ENCODE peak calls at places on chromosomes 12 and 14, in four cellular contexts. O, Y, R and V are unnamed samples.

GRCh38 chr14:64971890-64972785 is at the start of gene RAB15:
- DNase-seq in O (no peak), R (no peak), Y (peak; percentile 44), V (no peak)

GRCh38 chr14:104633276-104633861 is 28.8 kb upstream of the TMEM179 start:
- DNase-seq in O (no peak), Y (no peak), R (no peak), V (no peak)

GRCh38 chr12:115946867-115947695 is 330.4 kb downstream of the MED13L start:
- DNase-seq in R (no peak), Y (peak; percentile 47), O (peak; percentile 8), V (no peak)

GRCh38 chr12:67982165-67982563 is 7.1 kb upstream of the IFNG-AS1 start:
- DNase-seq in R (no peak), Y (no peak), O (no peak), V (no peak)

GRCh38 chr12:65666876-65667275 is 157.4 kb upstream of the HMGA2 start:
- DNase-seq in O (no peak), R (no peak), Y (peak; percentile 56), V (no peak)

GRCh38 chr12:93127582-93128331 is 198.7 kb upstream of the EEA1 start:
- DNase-seq in O (peak; percentile 98), Y (peak; percentile 36), R (no peak), V (no peak)

GRCh38 chr12:65941388-65941787 is 117.1 kb downstream of the HMGA2 start:
- DNase-seq in Y (no peak), R (no peak), O (no peak), V (no peak)

GRCh38 chr12:13163868-13164267 is 32.7 kb upstream of the EMP1 start:
- DNase-seq in Y (no peak), R (no peak), O (no peak), V (no peak)

GRCh38 chr14:95041477-95042020 is 115.8 kb downstream of the DICER1 start:
- DNase-seq in O (no peak), Y (no peak), R (no peak), V (no peak)

GRCh38 chr14:81557137-81557536 is 23.5 kb upstream of the SEL1L start:
- DNase-seq in Y (no peak), R (no peak), O (no peak), V (no peak)

GRCh38 chr14:90675399-90675798 is 140.8 kb downstream of the TTC7B start:
- DNase-seq in O (no peak), R (no peak), Y (no peak), V (no peak)

GRCh38 chr14:78010688-78011087 is 159.5 kb upstream of the NRXN3 start:
- DNase-seq in R (no peak), Y (no peak), O (no peak), V (no peak)

GRCh38 chr14:44736326-44736725 is 225.4 kb downstream of the KLHL28 start:
- DNase-seq in O (no peak), Y (no peak), R (no peak), V (no peak)

GRCh38 chr14:68164723-68165122 is 345.1 kb downstream of the RAD51B start:
- DNase-seq in O (peak; percentile 71), Y (no peak), R (no peak), V (no peak)

GRCh38 chr12:121610239-121611149 is 15.8 kb upstream of the ORAI1 start:
- DNase-seq in R (no peak), Y (no peak), O (no peak), V (no peak)

GRCh38 chr12:52277486-52278245 is 3.2 kb downstream of the KRT86 start:
- DNase-seq in Y (no peak), O (no peak), R (no peak), V (no peak)

GRCh38 chr12:111687255-111687654 is 1.4 kb downstream of the ACAD10 start:
- DNase-seq in Y (peak; percentile 57), R (no peak), O (peak; percentile 31), V (no peak)

GRCh38 chr14:52241102-52241793 is 26.2 kb upstream of the PTGDR start:
- DNase-seq in O (no peak), R (no peak), Y (no peak), V (no peak)

GRCh38 chr12:51351913-51352532 is 5.5 kb upstream of the CELA1 start:
- DNase-seq in O (peak; percentile 30), R (peak; percentile 59), Y (peak; percentile 73), V (peak; percentile 27)

GRCh38 chr12:56040151-56040550 is 1.6 kb upstream of the RPS26 start:
- DNase-seq in O (no peak), R (no peak), Y (no peak), V (no peak)

GRCh38 chr12:129839679-129840078 is 64.1 kb downstream of the TMEM132D start:
- DNase-seq in Y (no peak), R (no peak), O (no peak), V (no peak)

GRCh38 chr14:49634547-49635334 is at the start of gene DNAAF2:
- DNase-seq in Y (peak; percentile 42), O (peak; percentile 76), R (no peak), V (no peak)

GRCh38 chr14:43005807-43006206 is 1399.1 kb downstream of the LRFN5 start:
- DNase-seq in Y (no peak), R (no peak), O (no peak), V (no peak)

GRCh38 chr12:53757095-53757770 is 5.5 kb upstream of the CISTR start:
- DNase-seq in O (peak; percentile 44), R (peak; percentile 70), Y (peak; percentile 87), V (peak; percentile 58)

GRCh38 chr12:111359231-111359913 is 9.5 kb downstream of the PHETA1 start:
- DNase-seq in Y (no peak), O (no peak), R (no peak), V (no peak)

GRCh38 chr12:13222076-13222475 is 25.6 kb downstream of the EMP1 start:
- DNase-seq in R (no peak), O (no peak), Y (no peak), V (no peak)

GRCh38 chr14:26068060-26068459 is 529.8 kb downstream of the NOVA1 start:
- DNase-seq in Y (no peak), R (no peak), O (no peak), V (no peak)

GRCh38 chr12:79409562-79409961 is 281.2 kb downstream of the PAWR start:
- DNase-seq in R (no peak), O (no peak), Y (no peak), V (no peak)

GRCh38 chr14:20489093-20489994 is 16.0 kb upstream of the RNASE10 start:
- DNase-seq in Y (no peak), O (peak; percentile 78), R (no peak), V (no peak)

GRCh38 chr14:88521818-88522217 is 33.0 kb downstream of the PTPN21 start:
- DNase-seq in O (no peak), R (no peak), Y (no peak), V (no peak)

GRCh38 chr12:89383235-89384049 is 31.1 kb upstream of the DUSP6 start:
- DNase-seq in O (peak; percentile 89), R (no peak), Y (no peak), V (no peak)

GRCh38 chr12:12784911-12785814 is at the start of gene APOLD1:
- DNase-seq in Y (no peak), R (no peak), O (no peak), V (no peak)

GRCh38 chr14:69363055-69363454 is 35.0 kb downstream of the ERH start:
- DNase-seq in O (peak; percentile 6), Y (no peak), R (peak; percentile 27), V (no peak)

GRCh38 chr14:99078426-99078825 is 193.6 kb downstream of the BCL11B start:
- DNase-seq in O (no peak), R (no peak), Y (no peak), V (no peak)

GRCh38 chr14:95222870-95223398 is 65.6 kb upstream of the DICER1 start:
- DNase-seq in R (no peak), Y (no peak), O (peak; percentile 21), V (no peak)

GRCh38 chr14:30375280-30375892 is 183.6 kb upstream of the G2E3 start:
- DNase-seq in Y (peak; percentile 49), R (peak; percentile 27), O (peak; percentile 76), V (peak; percentile 39)

GRCh38 chr14:75427482-75428229 is at the start of gene JDP2:
- DNase-seq in Y (peak; percentile 69), R (no peak), O (peak; percentile 60), V (peak; percentile 22)

GRCh38 chr12:143964-144649 is 69.8 kb downstream of the SLC6A12 start:
- DNase-seq in Y (no peak), R (no peak), O (peak; percentile 62), V (no peak)
- TF ChIP-seq RAD21 in Y (no peak), R (no peak), O (no peak), V (no peak)

GRCh38 chr12:78186670-78187069 is 356.0 kb downstream of the NAV3 start:
- DNase-seq in O (no peak), Y (no peak), R (no peak), V (no peak)
- TF ChIP-seq FOSL1 in O (no peak), Y (no peak), R (no peak), V (no peak)

DNA sequence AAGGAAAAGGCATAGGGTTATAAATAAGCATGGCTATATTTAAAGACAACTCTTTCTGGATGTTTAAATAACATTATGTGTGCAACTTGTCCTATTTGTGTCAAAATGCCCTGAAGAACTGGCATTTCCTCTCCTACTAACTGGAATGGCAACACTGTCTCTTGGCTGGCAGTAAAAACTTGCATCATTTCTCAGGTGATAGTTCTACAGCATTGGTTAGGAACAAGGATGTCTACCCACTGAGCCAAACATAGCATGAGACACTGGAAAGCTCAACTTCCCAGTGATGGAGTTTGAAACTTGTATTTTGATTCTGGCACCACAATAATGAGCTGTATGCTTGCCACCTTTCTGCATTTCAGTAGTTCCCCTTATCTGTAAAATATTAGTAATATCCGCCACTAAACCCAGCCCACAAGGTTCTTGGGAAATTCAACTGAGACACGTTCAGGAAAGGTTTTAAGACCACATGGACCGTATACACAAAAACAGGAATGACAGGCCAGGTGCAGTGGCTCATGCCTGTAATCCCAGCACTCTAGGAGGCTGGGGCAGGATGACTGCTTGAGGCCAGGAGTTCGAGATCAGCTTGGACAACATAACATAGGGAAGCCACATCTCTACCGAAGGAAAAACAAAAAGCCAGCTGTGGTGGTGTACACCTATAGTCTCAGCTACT is 5.1 kb downstream of the SLC38A2 start:
- DNase-seq in O (no peak), Y (no peak), R (no peak), V (no peak)
- H3K27ac ChIP-seq in O (peak overlapping the region; percentile 97), Y (no peak overlapping the region), R (no peak overlapping the region), V (peak overlapping the region; percentile 7)

GRCh38 chr14:57656853-57657252 is 163.2 kb upstream of the CCDC198 start:
- DNase-seq in R (no peak), O (no peak), Y (no peak), V (no peak)

DNA sequence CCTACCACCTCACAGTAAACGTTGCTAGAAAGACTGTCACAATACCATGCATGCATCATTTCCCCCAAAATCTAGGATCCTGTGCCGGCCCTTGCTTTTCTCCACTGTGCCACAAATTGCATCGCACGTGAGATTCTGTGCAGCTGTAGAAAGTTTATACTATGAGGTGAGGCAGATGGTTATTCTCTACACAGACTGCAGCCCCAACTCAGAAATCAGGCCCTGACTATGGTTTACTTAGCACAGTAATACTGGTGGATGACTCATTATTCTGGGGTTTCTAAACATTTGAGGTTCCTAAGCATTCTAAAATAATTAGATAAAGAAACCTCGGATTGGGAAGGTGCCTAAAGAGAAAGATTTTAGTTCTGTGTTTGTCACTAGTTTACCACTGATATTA is 163.8 kb upstream of the CCDC198 start:
- DNase-seq in R (no peak), O (no peak), Y (no peak), V (no peak)
- TF ChIP-seq RAD21 in R (no peak), O (no peak), Y (no peak), V (no peak)

GRCh38 chr14:59360923-59361794 is 104.0 kb downstream of the GPR135 start:
- DNase-seq in R (no peak), O (peak; percentile 59), Y (peak; percentile 42), V (peak; percentile 86)
- TF ChIP-seq FOSL1 in R (no peak), O (peak; percentile 62), Y (peak; percentile 91), V (peak; percentile 81)